ENCODE peak calls at places on chromosomes 16 and 17, in four cellular contexts. S is Panc1, I is left ventricle myocardium inferior, E is tibial artery. K is an unnamed sample.

GRCh38 chr16:54077412-54077821 is 209.2 kb downstream of the IRX3 start:
- DNase-seq in S (peak), I (no peak), E (no peak), K (no peak)

GRCh38 chr17:28646039-28646754 is 1.2 kb upstream of the BLTP2 start:
- DNase-seq in S (no peak), I (no peak), E (no peak), K (no peak)

GRCh38 chr16:17470002-17470870 is 524 bp downstream of the XYLT1 start:
- DNase-seq in S (no peak), I (no peak), E (peak), K (no peak)

GRCh38 chr16:84559311-84559932 is 55.0 kb upstream of the MEAK7 start:
- DNase-seq in S (no peak), I (no peak), E (no peak), K (no peak)

GRCh38 chr16:68848786-68849185 is 5.5 kb downstream of the TANGO6 start:
- DNase-seq in S (no peak), I (no peak), E (no peak), K (no peak)

GRCh38 chr16:84505249-84506156 is 1.0 kb upstream of the MEAK7 start:
- DNase-seq in S (no peak), I (no peak), E (no peak), K (no peak)

GRCh38 chr16:3909791-3910583 is 29.5 kb upstream of the CREBBP start:
- DNase-seq in S (no peak), I (no peak), E (no peak), K (no peak)

GRCh38 chr17:31830971-31831755 is 27.9 kb downstream of the COPRS start:
- DNase-seq in S (no peak), I (no peak), E (no peak), K (no peak)

GRCh38 chr16:56780646-56781045 is 50.7 kb downstream of the NUP93 start:
- DNase-seq in S (no peak), I (no peak), E (no peak), K (no peak)

GRCh38 chr17:41559548-41559947 is 12.3 kb downstream of the KRT9 start:
- DNase-seq in S (no peak), I (no peak), E (no peak), K (no peak)

GRCh38 chr16:87017388-87018012 is 299.7 kb downstream of the C16orf95 start:
- DNase-seq in S (peak), I (no peak), E (no peak), K (no peak)
- TF ChIP-seq CTCF in S (peak), I (no peak), E (no peak), K (no peak)

DNA sequence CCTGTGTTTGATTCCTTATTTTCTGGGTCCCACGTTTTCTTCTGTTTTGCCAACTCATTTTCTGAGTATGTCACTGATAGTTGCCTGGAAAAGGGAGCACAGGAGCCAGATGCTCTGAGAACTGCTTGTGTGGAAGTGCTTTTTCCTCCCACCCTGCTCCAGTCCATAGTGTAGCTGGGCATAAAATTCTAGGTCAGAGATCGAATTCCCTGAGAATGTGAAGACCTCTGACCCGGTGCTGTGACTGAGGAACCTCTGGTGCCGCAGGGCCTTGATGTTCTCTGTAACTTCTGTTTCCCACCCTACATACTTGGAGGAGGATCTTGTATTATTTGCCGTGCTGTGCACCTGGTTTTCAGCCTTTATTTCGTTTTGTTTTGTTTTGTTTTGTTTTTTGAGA is 19.5 kb upstream of the CAPN15 start:
- DNase-seq in S (no peak), I (no peak), E (no peak), K (no peak)
- H3K27ac ChIP-seq in S (no peak), I (no peak), E (no peak), K (no peak)

GRCh38 chr17:81803728-81804558 is at the start of gene GCGR:
- DNase-seq in S (no peak), I (no peak), E (no peak), K (no peak)
- H3K4me3 ChIP-seq in S (peak), I (peak), E (peak), K (no peak)

DNA sequence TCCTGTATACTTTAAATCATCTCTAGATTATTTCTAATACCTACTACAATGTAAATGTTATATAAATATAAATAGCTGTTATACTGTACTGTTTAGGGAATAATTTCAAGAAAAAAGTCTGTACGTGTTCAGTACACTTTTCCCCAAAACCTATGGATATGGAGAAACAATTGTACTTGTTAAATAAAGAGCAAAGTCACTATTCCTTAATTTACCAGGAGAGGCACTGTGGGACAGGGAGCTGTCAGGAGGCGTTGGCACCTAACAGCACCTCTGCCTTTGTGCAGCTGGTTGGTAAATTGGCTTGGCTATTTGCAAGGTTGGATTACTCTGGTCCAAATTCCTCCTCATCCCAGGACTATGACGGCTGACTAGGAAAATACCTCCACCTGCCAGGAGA is 28.0 kb downstream of the CRHR1 start:
- DNase-seq in S (no peak), I (no peak), E (no peak), K (no peak)
- TF ChIP-seq CTCF in S (no peak), I (peak), E (no peak), K (no peak)

K was measured in heart right ventricle.